ENCODE peak calls at places on chromosomes 7 and 10, in ten cellular contexts. P is AG04450; F is ascending aorta; E is small intestine; Y is transverse colon; V is neural progenitor cell; H is mucosa of descending colon; O is hepatocyte; A is effector memory CD4-positive, alpha-beta T cell; C is psoas muscle. G is an unnamed sample.

GRCh38 chr7:113921363-113921762 is 2.6 kb upstream of the PPP1R3A start:
- DNase-seq in P (no peak), F (no peak), E (no peak), Y (no peak), V (no peak), H (no peak), O (no peak), A (no peak), C (no peak), G (no peak)

GRCh38 chr7:99459087-99459486 is 6.9 kb downstream of the ATP5MF start:
- DNase-seq in P (no peak), F (no peak), E (peak; percentile 19), Y (no peak), V (peak; percentile 32), H (no peak), O (no peak), A (no peak), C (no peak), G (peak; percentile 51)

GRCh38 chr10:43068136-43068395 is 8.8 kb upstream of the RET start:
- DNase-seq in P (no peak), F (no peak), E (no peak), Y (no peak), V (no peak), H (no peak), O (no peak), A (no peak), C (no peak), G (no peak)

GRCh38 chr7:30851651-30852359 is 59.8 kb upstream of the AQP1 start:
- DNase-seq in P (no peak), F (peak; percentile 64), E (no peak), Y (no peak), V (no peak), H (no peak), O (no peak), A (no peak), C (no peak), G (no peak)

GRCh38 chr10:76558996-76559888 is 1078.4 kb downstream of the KCNMA1 start:
- DNase-seq in P (no peak), F (no peak), E (no peak), Y (no peak), V (no peak), H (no peak), O (peak; percentile 34), A (no peak), C (no peak), G (no peak)

GRCh38 chr7:105673367-105674188 is 92.3 kb upstream of the EFCAB10 start:
- DNase-seq in P (no peak), F (no peak), E (peak; percentile 25), Y (peak; percentile 33), V (no peak), H (peak; percentile 57), O (no peak), A (no peak), C (peak; percentile 59), G (no peak)

GRCh38 chr10:14220026-14220425 is 110.7 kb downstream of the FRMD4A start:
- DNase-seq in P (no peak), F (no peak), E (no peak), Y (no peak), V (no peak), H (no peak), O (no peak), A (no peak), C (no peak), G (no peak)

GRCh38 chr10:58514102-58514472 is 1.4 kb downstream of the BICC1 start:
- DNase-seq in P (no peak), F (no peak), E (no peak), Y (no peak), V (no peak), H (no peak), O (no peak), A (no peak), C (no peak), G (no peak)

GRCh38 chr10:63240807-63241206 is 107.7 kb downstream of the NRBF2 start:
- DNase-seq in P (no peak), F (no peak), E (no peak), Y (no peak), V (no peak), H (no peak), O (no peak), A (no peak), C (no peak), G (no peak)

GRCh38 chr10:47406870-47407648 is 23.0 kb upstream of the ZNF488 start:
- DNase-seq in P (peak; percentile 13), F (no peak), E (peak; percentile 98), Y (no peak), V (no peak), H (no peak), O (peak; percentile 89), A (no peak), C (no peak), G (no peak)

GRCh38 chr7:152897401-152897800 is 137.8 kb downstream of the ACTR3B start:
- DNase-seq in P (no peak), F (no peak), E (no peak), Y (no peak), V (no peak), H (no peak), O (no peak), A (no peak), C (no peak), G (no peak)

GRCh38 chr10:81297292-81297691 is 577.7 kb upstream of the NRG3 start:
- DNase-seq in P (no peak), F (no peak), E (no peak), Y (no peak), V (no peak), H (no peak), O (no peak), A (no peak), C (no peak), G (no peak)

GRCh38 chr10:6092731-6093130 is 3.9 kb downstream of the RBM17 start:
- DNase-seq in P (no peak), F (no peak), E (no peak), Y (no peak), V (no peak), H (no peak), O (no peak), A (no peak), C (no peak), G (no peak)

GRCh38 chr10:73910401-73910763 is 550 bp upstream of the PLAU start:
- DNase-seq in P (no peak), F (no peak), E (peak; percentile 74), Y (no peak), V (peak; percentile 58), H (peak; percentile 32), O (no peak), A (no peak), C (no peak), G (no peak)

GRCh38 chr10:30070001-30070759 is 10.8 kb upstream of the JCAD start:
- DNase-seq in P (no peak), F (no peak), E (no peak), Y (no peak), V (no peak), H (no peak), O (no peak), A (no peak), C (no peak), G (no peak)

GRCh38 chr7:88116395-88116794 is 103.4 kb downstream of the SRI start:
- DNase-seq in P (no peak), F (no peak), E (no peak), Y (no peak), V (peak; percentile 35), H (no peak), O (no peak), A (no peak), C (no peak), G (no peak)

GRCh38 chr7:158321936-158322615 is 265.5 kb downstream of the PTPRN2 start:
- DNase-seq in P (no peak), F (no peak), E (no peak), Y (no peak), V (no peak), H (no peak), O (no peak), A (no peak), C (no peak), G (no peak)
- H3K9me3 ChIP-seq in P (peaks cover 97% of the 10 kb centered on the region), F (no peaks in the 10 kb centered on the region), E (no peaks in the 10 kb centered on the region), Y (no peaks in the 10 kb centered on the region), V (no peaks in the 10 kb centered on the region), H (no peaks in the 10 kb centered on the region), O (no peaks in the 10 kb centered on the region), A (no peaks in the 10 kb centered on the region), C (no peaks in the 10 kb centered on the region), G (no peaks in the 10 kb centered on the region)

DNA sequence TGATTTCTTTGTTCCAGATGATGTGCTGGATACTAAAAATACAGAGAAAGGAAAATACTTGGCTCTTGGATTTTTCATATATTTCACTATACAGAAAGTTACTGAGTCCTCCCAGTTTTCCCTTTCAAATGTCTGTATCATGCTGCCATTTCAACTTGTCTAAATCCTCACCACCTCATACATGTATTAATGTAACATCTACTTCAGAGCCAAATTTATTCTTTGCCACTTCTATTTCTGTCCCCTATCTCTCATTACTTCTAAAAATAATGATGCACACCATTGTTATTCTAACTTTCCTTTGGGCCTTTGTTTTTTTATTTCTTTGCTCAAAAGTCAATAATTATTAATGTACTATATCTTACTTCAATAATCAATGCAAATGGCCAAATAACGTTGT is 312.2 kb downstream of the MAGI2 start:
- DNase-seq in P (no peak), F (no peak), E (no peak), Y (no peak), V (no peak), H (no peak), O (no peak), A (no peak), C (no peak), G (no peak)
- H3K4me3 ChIP-seq in P (no peak overlapping the region), F (no peak overlapping the region), E (no peak overlapping the region), Y (no peak overlapping the region), V (no peak overlapping the region), H (no peak overlapping the region), O (no peak overlapping the region), A (no peak overlapping the region), C (no peak overlapping the region), G (no peak overlapping the region)

GRCh38 chr10:133529576-133529946 is 2.4 kb downstream of the CYP2E1 start:
- DNase-seq in P (no peak), F (no peak), E (no peak), Y (no peak), V (no peak), H (no peak), O (no peak), A (no peak), C (no peak), G (no peak)
- H3K9me3 ChIP-seq in P (peaks cover 16% of the 10 kb centered on the region), F (no peaks in the 10 kb centered on the region), E (no peaks in the 10 kb centered on the region), Y (no peaks in the 10 kb centered on the region), V (peaks cover 7% of the 10 kb centered on the region), H (no peaks in the 10 kb centered on the region), O (no peaks in the 10 kb centered on the region), A (no peaks in the 10 kb centered on the region), C (no peaks in the 10 kb centered on the region), G (peaks cover under 1% of the 10 kb centered on the region)

GRCh38 chr10:78134919-78135318 is 101.3 kb downstream of the RPS24 start:
- DNase-seq in P (no peak), F (no peak), E (no peak), Y (no peak), V (no peak), H (no peak), O (no peak), A (no peak), C (no peak), G (no peak)

GRCh38 chr10:78139336-78139735 is 105.7 kb downstream of the RPS24 start:
- DNase-seq in P (no peak), F (no peak), E (no peak), Y (no peak), V (peak; percentile 61), H (no peak), O (peak; percentile 58), A (no peak), C (no peak), G (no peak)

DNA sequence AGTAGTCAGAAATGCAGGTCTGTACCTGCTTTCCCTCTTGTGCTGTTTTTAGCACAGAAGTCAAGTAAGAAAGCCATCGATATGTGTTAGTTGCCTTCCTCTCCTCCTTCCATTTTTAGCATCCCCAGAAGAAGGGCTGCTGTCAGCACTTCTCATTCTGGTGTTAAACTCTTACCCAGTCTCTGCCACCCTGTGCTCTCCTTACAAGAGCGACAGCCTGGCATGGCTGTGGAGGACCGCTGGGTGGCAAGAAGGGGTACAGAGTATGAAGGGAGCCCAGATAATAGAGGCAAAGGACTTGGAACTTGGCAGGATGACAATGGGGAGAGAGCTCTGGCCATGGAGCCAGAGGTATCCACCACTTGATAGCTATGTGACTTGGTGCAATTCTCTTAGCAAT is 103.5 kb downstream of the RPS24 start:
- DNase-seq in P (no peak), F (no peak), E (no peak), Y (no peak), V (no peak), H (no peak), O (no peak), A (no peak), C (no peak), G (no peak)
- H3K4me3 ChIP-seq in P (no peak overlapping the region), F (no peak overlapping the region), E (no peak overlapping the region), Y (no peak overlapping the region), V (no peak overlapping the region), H (no peak overlapping the region), O (no peak overlapping the region), A (no peak overlapping the region), C (no peak overlapping the region), G (no peak overlapping the region)

G was measured in CD4-positive, CD25-positive, alpha-beta regulatory T cell.